ENCODE peak calls at places on chromosome 2, in five cellular contexts. I is BJ, R is fibroblast of pulmonary artery, B is right atrium auricular region, H is HL-60. A is an unnamed sample.

GRCh38 chr2:217363470-217363869 is 503.6 kb upstream of the TNP1 start:
- DNase-seq in I (no peak), R (no peak), B (no peak), H (peak; percentile 72), A (no peak)

GRCh38 chr2:231680284-231680991 is 27.9 kb upstream of the PTMA start:
- DNase-seq in I (no peak), R (no peak), B (no peak), H (no peak), A (no peak)

GRCh38 chr2:236070236-236070635 is 98.0 kb downstream of the GBX2 start:
- DNase-seq in I (no peak), R (no peak), B (no peak), H (no peak), A (no peak)

GRCh38 chr2:30567317-30567716 is 120.3 kb downstream of the LCLAT1 start:
- DNase-seq in I (no peak), R (no peak), B (no peak), H (no peak), A (no peak)

GRCh38 chr2:117359266-117359970 is 455.1 kb upstream of the DDX18 start:
- DNase-seq in I (no peak), R (no peak), B (no peak), H (peak; percentile 16), A (no peak)

GRCh38 chr2:118431997-118432396 is 343.7 kb downstream of the INSIG2 start:
- DNase-seq in I (no peak), R (no peak), B (no peak), H (no peak), A (no peak)

GRCh38 chr2:145360129-145360780 is 840.3 kb upstream of the ZEB2 start:
- DNase-seq in I (no peak), R (no peak), B (no peak), H (no peak), A (no peak)

GRCh38 chr2:58606799-58607198 is 365.7 kb upstream of the FANCL start:
- DNase-seq in I (no peak), R (no peak), B (no peak), H (no peak), A (no peak)

GRCh38 chr2:26438526-26438925 is 36.8 kb downstream of the DRC1 start:
- DNase-seq in I (peak; percentile 29), R (peak; percentile 11), B (no peak), H (no peak), A (no peak)
- TF ChIP-seq CTCF in I (peak; percentile 28), R (no peak), B (no peak), H (no peak), A (no peak)

DNA sequence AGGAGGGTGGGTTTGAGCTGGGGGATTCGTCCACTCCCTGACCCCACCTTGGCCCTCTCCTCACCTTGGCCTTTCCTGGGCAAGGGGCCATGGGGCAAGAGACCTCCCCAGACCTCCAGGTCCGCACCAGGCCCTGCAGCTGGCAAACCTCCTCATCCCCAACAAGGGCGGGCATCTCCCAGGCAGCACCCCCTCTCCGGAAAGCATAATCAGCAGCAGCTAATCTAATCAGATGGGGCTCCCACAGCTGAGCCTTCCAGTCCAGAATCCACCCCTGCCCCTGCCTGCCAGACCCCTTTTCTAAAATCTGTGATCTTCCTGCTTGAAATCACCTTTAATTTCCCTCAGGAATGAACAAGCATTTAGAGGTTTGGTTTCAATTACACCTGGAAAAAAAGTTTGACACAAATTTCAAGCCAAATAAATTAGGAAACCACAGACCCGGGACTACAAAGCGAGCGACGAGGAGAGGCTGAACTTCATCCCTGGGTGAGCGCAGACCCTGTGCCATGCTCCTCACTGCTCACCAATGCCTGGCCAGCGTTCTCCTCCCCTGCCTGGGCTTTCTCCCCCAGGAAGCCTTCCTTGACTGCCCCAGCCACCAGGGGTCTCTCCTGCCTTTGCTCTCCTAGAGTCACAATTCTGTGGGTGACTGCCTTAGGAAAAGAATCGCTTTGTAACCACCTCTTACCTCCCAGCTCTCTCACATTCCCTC is 143.0 kb upstream of the MYCN start:
- DNase-seq in I (no peak), R (no peak), B (no peak), H (no peak), A (no peak)
- TF ChIP-seq CTCF in I (no peak), R (no peak), B (no peak), H (no peak), A (no peak)

DNA sequence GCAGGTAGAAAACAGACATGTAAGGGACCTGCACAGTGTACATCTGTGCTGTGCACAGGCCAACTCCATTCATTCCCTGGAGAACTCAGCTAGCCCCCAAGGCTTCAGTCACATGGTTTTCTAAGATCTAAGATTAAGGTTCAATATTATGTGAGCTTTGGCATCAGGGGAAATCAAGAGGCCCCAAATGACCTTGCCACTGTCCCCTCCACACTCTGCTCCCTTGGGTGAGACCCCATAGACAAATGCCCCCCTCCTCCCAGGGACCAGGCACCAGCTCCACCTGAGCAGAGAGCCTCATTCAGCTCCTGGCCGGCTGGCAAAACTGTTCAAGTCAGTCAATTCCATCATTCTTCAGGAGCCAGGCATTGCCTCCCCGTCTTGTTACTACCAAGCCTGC is 93.6 kb upstream of the TMEM18 start:
- DNase-seq in I (no peak), R (no peak), B (no peak), H (no peak), A (no peak)
- TF ChIP-seq CTCF in I (no peak), R (no peak), B (no peak), H (no peak), A (no peak)

GRCh38 chr2:199596549-199596948 is 138.8 kb upstream of the SATB2 start:
- DNase-seq in I (no peak), R (peak; percentile 15), B (no peak), H (peak; percentile 33), A (no peak)
- TF ChIP-seq CTCF in I (peak; percentile 55), R (peak; percentile 37), B (no peak), H (peak; percentile 21), A (no peak)

DNA sequence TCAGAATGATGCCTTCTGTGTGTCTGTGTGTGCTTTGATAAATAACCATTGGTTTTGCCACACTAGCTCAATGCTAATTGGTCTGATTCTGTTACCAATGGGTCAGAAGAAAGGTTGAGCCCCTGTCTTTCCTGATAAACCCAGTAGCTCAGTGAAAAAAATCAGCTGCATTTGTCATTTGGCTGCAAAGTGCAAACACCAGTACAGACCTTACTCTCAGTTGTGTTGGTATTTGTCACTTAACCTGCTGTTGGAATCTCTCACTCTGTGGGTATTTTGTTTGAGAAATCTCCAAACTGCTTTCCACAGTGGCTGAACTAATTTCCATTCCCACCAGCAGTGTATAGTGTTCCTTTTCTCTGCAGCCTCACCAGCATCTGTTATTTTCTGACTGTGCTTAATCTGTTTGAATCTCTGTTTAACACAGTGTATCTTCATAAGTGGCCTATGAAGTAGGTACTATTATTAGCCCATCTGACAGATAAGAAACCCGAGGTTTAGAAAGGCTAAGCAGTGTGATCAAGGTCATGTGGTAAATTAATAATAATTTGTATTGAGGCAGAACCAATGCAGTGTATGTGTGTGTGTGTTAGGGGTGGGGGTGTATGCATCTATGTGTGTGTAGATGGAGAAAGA is 26.7 kb downstream of the LIMS1 start:
- DNase-seq in I (no peak), R (no peak), B (no peak), H (no peak), A (no peak)
- TF ChIP-seq CTCF in I (no peak), R (no peak), B (no peak), H (no peak), A (no peak)

GRCh38 chr2:52036036-52036435 is 1004.1 kb upstream of the NRXN1 start:
- DNase-seq in I (no peak), R (no peak), B (no peak), H (no peak), A (no peak)

GRCh38 chr2:52036853-52037252 is 1004.9 kb upstream of the NRXN1 start:
- DNase-seq in I (no peak), R (no peak), B (no peak), H (no peak), A (no peak)

GRCh38 chr2:52034706-52035105 is 1002.8 kb upstream of the NRXN1 start:
- DNase-seq in I (no peak), R (peak; percentile 12), B (no peak), H (no peak), A (no peak)
- TF ChIP-seq CTCF in I (no peak), R (peak; percentile 19), B (no peak), H (no peak), A (no peak)